ENCODE peak calls at places on chromosomes 1 and 21, in nine cellular contexts. One of them, this sample, is unnamed.

GRCh38 chr1:36151845-36152203 is 2.5 kb upstream of the TRAPPC3 start:
- DNase-seq in GM13976: no peak
- DNase-seq in mucosa of descending colon: peak; percentile 72
- DNase-seq in heart left ventricle: peak; percentile 48
- DNase-seq in AG04450: no peak
- DNase-seq in B cell: no peak
- DNase-seq in tibial nerve: no peak
- DNase-seq in upper lobe of right lung: no peak
- DNase-seq in cardiac fibroblast: peak; percentile 33
- DNase-seq in this sample: no peak

GRCh38 chr1:151825811-151826660 is 5.6 kb downstream of the RORC start:
- DNase-seq in GM13976: no peak
- DNase-seq in mucosa of descending colon: no peak
- DNase-seq in heart left ventricle: no peak
- DNase-seq in AG04450: no peak
- DNase-seq in B cell: no peak
- DNase-seq in tibial nerve: no peak
- DNase-seq in upper lobe of right lung: no peak
- DNase-seq in cardiac fibroblast: no peak
- DNase-seq in this sample: no peak

GRCh38 chr1:157170677-157171515 is 32.7 kb upstream of the ETV3 start:
- DNase-seq in GM13976: no peak
- DNase-seq in mucosa of descending colon: no peak
- DNase-seq in heart left ventricle: no peak
- DNase-seq in AG04450: no peak
- DNase-seq in B cell: no peak
- DNase-seq in tibial nerve: peak; percentile 29
- DNase-seq in upper lobe of right lung: peak; percentile 80
- DNase-seq in cardiac fibroblast: peak; percentile 17
- DNase-seq in this sample: no peak

GRCh38 chr1:34418166-34418565 is 241.5 kb downstream of the C1orf94 start:
- DNase-seq in GM13976: no peak
- DNase-seq in mucosa of descending colon: no peak
- DNase-seq in heart left ventricle: no peak
- DNase-seq in AG04450: no peak
- DNase-seq in B cell: no peak
- DNase-seq in tibial nerve: no peak
- DNase-seq in upper lobe of right lung: no peak
- DNase-seq in cardiac fibroblast: no peak
- DNase-seq in this sample: no peak

GRCh38 chr1:8813016-8813763 is 4.2 kb downstream of the RERE start:
- DNase-seq in GM13976: no peak
- DNase-seq in mucosa of descending colon: no peak
- DNase-seq in heart left ventricle: no peak
- DNase-seq in AG04450: no peak
- DNase-seq in B cell: no peak
- DNase-seq in tibial nerve: no peak
- DNase-seq in upper lobe of right lung: no peak
- DNase-seq in cardiac fibroblast: peak; percentile 62
- DNase-seq in this sample: no peak

GRCh38 chr1:76687324-76688018 is 179.8 kb upstream of the ST6GALNAC5 start:
- DNase-seq in GM13976: no peak
- DNase-seq in mucosa of descending colon: no peak
- DNase-seq in heart left ventricle: no peak
- DNase-seq in AG04450: no peak
- DNase-seq in B cell: no peak
- DNase-seq in tibial nerve: no peak
- DNase-seq in upper lobe of right lung: no peak
- DNase-seq in cardiac fibroblast: no peak
- DNase-seq in this sample: no peak

GRCh38 chr21:16193758-16194606 is 464.2 kb downstream of the USP25 start:
- DNase-seq in GM13976: no peak
- DNase-seq in mucosa of descending colon: no peak
- DNase-seq in heart left ventricle: peak; percentile 67
- DNase-seq in AG04450: peak; percentile 60
- DNase-seq in B cell: no peak
- DNase-seq in tibial nerve: peak; percentile 70
- DNase-seq in upper lobe of right lung: peak; percentile 73
- DNase-seq in cardiac fibroblast: peak; percentile 84
- DNase-seq in this sample: peak; percentile 51

GRCh38 chr1:109896681-109897080 is 14.0 kb upstream of the CSF1 start:
- DNase-seq in GM13976: no peak
- DNase-seq in mucosa of descending colon: no peak
- DNase-seq in heart left ventricle: no peak
- DNase-seq in AG04450: no peak
- DNase-seq in B cell: no peak
- DNase-seq in tibial nerve: no peak
- DNase-seq in upper lobe of right lung: no peak
- DNase-seq in cardiac fibroblast: no peak
- DNase-seq in this sample: no peak

GRCh38 chr1:61708953-61709907 is 15.7 kb downstream of the TM2D1 start:
- DNase-seq in GM13976: no peak
- DNase-seq in mucosa of descending colon: no peak
- DNase-seq in heart left ventricle: no peak
- DNase-seq in AG04450: no peak
- DNase-seq in B cell: no peak
- DNase-seq in tibial nerve: no peak
- DNase-seq in upper lobe of right lung: no peak
- DNase-seq in cardiac fibroblast: peak; percentile 67
- DNase-seq in this sample: no peak

GRCh38 chr1:81237531-81238528 is 562.9 kb upstream of the ADGRL2 start:
- DNase-seq in GM13976: no peak
- DNase-seq in mucosa of descending colon: no peak
- DNase-seq in heart left ventricle: no peak
- DNase-seq in AG04450: no peak
- DNase-seq in B cell: no peak
- DNase-seq in tibial nerve: no peak
- DNase-seq in upper lobe of right lung: no peak
- DNase-seq in cardiac fibroblast: no peak
- DNase-seq in this sample: no peak

GRCh38 chr1:156709743-156710489 is 4.5 kb upstream of the CRABP2 start:
- DNase-seq in GM13976: no peak
- DNase-seq in mucosa of descending colon: peak; percentile 75
- DNase-seq in heart left ventricle: peak; percentile 78
- DNase-seq in AG04450: no peak
- DNase-seq in B cell: no peak
- DNase-seq in tibial nerve: peak; percentile 55
- DNase-seq in upper lobe of right lung: no peak
- DNase-seq in cardiac fibroblast: peak; percentile 80
- DNase-seq in this sample: no peak

GRCh38 chr1:108117908-108118902 is 81.9 kb downstream of the SLC25A24 start:
- DNase-seq in GM13976: no peak
- DNase-seq in mucosa of descending colon: no peak
- DNase-seq in heart left ventricle: no peak
- DNase-seq in AG04450: no peak
- DNase-seq in B cell: no peak
- DNase-seq in tibial nerve: no peak
- DNase-seq in upper lobe of right lung: no peak
- DNase-seq in cardiac fibroblast: peak; percentile 72
- DNase-seq in this sample: peak; percentile 59

GRCh38 chr1:229310833-229311232 is 32.0 kb downstream of the CCSAP start:
- DNase-seq in GM13976: no peak
- DNase-seq in mucosa of descending colon: no peak
- DNase-seq in heart left ventricle: no peak
- DNase-seq in AG04450: no peak
- DNase-seq in B cell: no peak
- DNase-seq in tibial nerve: no peak
- DNase-seq in upper lobe of right lung: no peak
- DNase-seq in cardiac fibroblast: no peak
- DNase-seq in this sample: no peak

GRCh38 chr1:203539831-203540546 is 46.0 kb downstream of the OPTC start:
- DNase-seq in GM13976: no peak
- DNase-seq in mucosa of descending colon: no peak
- DNase-seq in heart left ventricle: no peak
- DNase-seq in AG04450: no peak
- DNase-seq in B cell: no peak
- DNase-seq in tibial nerve: no peak
- DNase-seq in upper lobe of right lung: peak; percentile 66
- DNase-seq in cardiac fibroblast: no peak
- DNase-seq in this sample: no peak

DNA sequence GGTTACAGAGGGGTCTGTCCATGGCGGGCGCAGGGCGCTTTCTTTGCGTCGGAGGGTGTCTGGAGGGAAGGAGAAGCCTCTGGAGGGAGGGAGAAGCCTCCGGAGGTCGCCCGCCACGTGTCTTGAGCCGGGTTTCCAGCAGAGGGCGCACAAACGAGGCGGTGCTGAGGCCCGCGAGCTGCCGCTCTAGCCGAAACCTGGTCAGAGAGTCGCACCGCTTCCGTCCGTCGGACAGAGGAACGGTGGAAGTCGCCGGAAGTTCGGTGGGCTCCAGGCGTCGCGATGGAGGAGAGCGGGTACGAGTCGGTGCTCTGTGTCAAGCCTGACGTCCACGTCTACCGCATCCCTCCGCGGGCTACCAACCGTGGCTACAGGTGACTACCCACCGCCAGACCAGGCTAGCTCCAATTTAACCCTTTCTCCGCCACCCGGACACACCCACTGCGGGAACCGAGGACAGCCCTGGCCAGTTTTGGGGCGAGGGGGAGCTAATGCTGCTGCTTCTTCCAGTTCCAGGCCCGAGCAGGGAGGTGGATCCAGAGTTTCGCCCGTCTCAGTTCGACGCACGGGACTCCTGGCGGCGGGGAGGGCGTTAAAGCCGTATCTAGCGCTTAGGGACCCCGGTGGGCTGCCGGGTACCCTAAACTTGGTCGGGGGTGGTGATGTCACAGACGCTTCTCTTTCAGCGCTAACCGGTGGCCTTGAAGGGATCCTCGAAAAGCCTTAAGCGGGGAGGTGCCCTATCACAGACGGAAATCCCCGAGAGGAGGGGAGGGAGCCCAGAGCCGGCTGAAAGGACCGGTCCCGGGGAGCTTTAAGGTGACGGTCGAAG is at the start of gene NECAP2:
- DNase-seq in GM13976: peak; percentile 93
- DNase-seq in mucosa of descending colon: peak; percentile 96
- DNase-seq in heart left ventricle: peak; percentile 95
- DNase-seq in AG04450: peak; percentile 85
- DNase-seq in B cell: peak; percentile 94
- DNase-seq in tibial nerve: peak; percentile 89
- DNase-seq in upper lobe of right lung: peak; percentile 96
- DNase-seq in cardiac fibroblast: peak; percentile 95
- DNase-seq in this sample: peak; percentile 81
- TF ChIP-seq CTCF in GM13976: peak; percentile 91
- TF ChIP-seq CTCF in mucosa of descending colon: peak; percentile 94
- TF ChIP-seq CTCF in heart left ventricle: peak; percentile 84
- TF ChIP-seq CTCF in AG04450: peak; percentile 72
- TF ChIP-seq CTCF in B cell: peak; percentile 92
- TF ChIP-seq CTCF in tibial nerve: peak; percentile 95
- TF ChIP-seq CTCF in upper lobe of right lung: peak; percentile 91
- TF ChIP-seq CTCF in cardiac fibroblast: peak; percentile 83
- TF ChIP-seq CTCF in this sample: peak; percentile 53

GRCh38 chr1:169546087-169546995 is 39.9 kb downstream of the F5 start:
- DNase-seq in GM13976: peak; percentile 12
- DNase-seq in mucosa of descending colon: no peak
- DNase-seq in heart left ventricle: peak; percentile 33
- DNase-seq in AG04450: peak; percentile 45
- DNase-seq in B cell: peak; percentile 59
- DNase-seq in tibial nerve: peak; percentile 91
- DNase-seq in upper lobe of right lung: no peak
- DNase-seq in cardiac fibroblast: peak; percentile 90
- DNase-seq in this sample: peak; percentile 76
- TF ChIP-seq CTCF in GM13976: peak; percentile 72
- TF ChIP-seq CTCF in mucosa of descending colon: peak; percentile 48
- TF ChIP-seq CTCF in heart left ventricle: peak; percentile 64
- TF ChIP-seq CTCF in AG04450: peak; percentile 82
- TF ChIP-seq CTCF in B cell: peak; percentile 78
- TF ChIP-seq CTCF in tibial nerve: peak; percentile 89
- TF ChIP-seq CTCF in upper lobe of right lung: peak; percentile 80
- TF ChIP-seq CTCF in cardiac fibroblast: peak; percentile 80
- TF ChIP-seq CTCF in this sample: peak; percentile 80

GRCh38 chr1:55289614-55290013 is 74.5 kb upstream of the USP24 start:
- DNase-seq in GM13976: no peak
- DNase-seq in mucosa of descending colon: no peak
- DNase-seq in heart left ventricle: no peak
- DNase-seq in AG04450: no peak
- DNase-seq in B cell: no peak
- DNase-seq in tibial nerve: no peak
- DNase-seq in upper lobe of right lung: no peak
- DNase-seq in cardiac fibroblast: no peak
- DNase-seq in this sample: no peak
- TF ChIP-seq CTCF in GM13976: no peak
- TF ChIP-seq CTCF in mucosa of descending colon: no peak
- TF ChIP-seq CTCF in heart left ventricle: no peak
- TF ChIP-seq CTCF in AG04450: no peak
- TF ChIP-seq CTCF in B cell: no peak
- TF ChIP-seq CTCF in tibial nerve: no peak
- TF ChIP-seq CTCF in upper lobe of right lung: no peak
- TF ChIP-seq CTCF in cardiac fibroblast: peak; percentile 12
- TF ChIP-seq CTCF in this sample: no peak

GRCh38 chr1:5638582-5638981 is 353.6 kb downstream of the NPHP4 start:
- DNase-seq in GM13976: no peak
- DNase-seq in mucosa of descending colon: no peak
- DNase-seq in heart left ventricle: no peak
- DNase-seq in AG04450: no peak
- DNase-seq in B cell: no peak
- DNase-seq in tibial nerve: no peak
- DNase-seq in upper lobe of right lung: no peak
- DNase-seq in cardiac fibroblast: no peak
- DNase-seq in this sample: no peak

GRCh38 chr1:5639323-5639722 is 352.9 kb downstream of the NPHP4 start:
- DNase-seq in GM13976: no peak
- DNase-seq in mucosa of descending colon: no peak
- DNase-seq in heart left ventricle: no peak
- DNase-seq in AG04450: no peak
- DNase-seq in B cell: no peak
- DNase-seq in tibial nerve: no peak
- DNase-seq in upper lobe of right lung: no peak
- DNase-seq in cardiac fibroblast: no peak
- DNase-seq in this sample: no peak

GRCh38 chr1:5634893-5635292 is 357.3 kb downstream of the NPHP4 start:
- DNase-seq in GM13976: no peak
- DNase-seq in mucosa of descending colon: no peak
- DNase-seq in heart left ventricle: no peak
- DNase-seq in AG04450: no peak
- DNase-seq in B cell: no peak
- DNase-seq in tibial nerve: no peak
- DNase-seq in upper lobe of right lung: no peak
- DNase-seq in cardiac fibroblast: no peak
- DNase-seq in this sample: no peak

GRCh38 chr1:5640845-5641244 is 351.4 kb downstream of the NPHP4 start:
- DNase-seq in GM13976: no peak
- DNase-seq in mucosa of descending colon: no peak
- DNase-seq in heart left ventricle: no peak
- DNase-seq in AG04450: no peak
- DNase-seq in B cell: no peak
- DNase-seq in tibial nerve: no peak
- DNase-seq in upper lobe of right lung: no peak
- DNase-seq in cardiac fibroblast: no peak
- DNase-seq in this sample: no peak

DNA sequence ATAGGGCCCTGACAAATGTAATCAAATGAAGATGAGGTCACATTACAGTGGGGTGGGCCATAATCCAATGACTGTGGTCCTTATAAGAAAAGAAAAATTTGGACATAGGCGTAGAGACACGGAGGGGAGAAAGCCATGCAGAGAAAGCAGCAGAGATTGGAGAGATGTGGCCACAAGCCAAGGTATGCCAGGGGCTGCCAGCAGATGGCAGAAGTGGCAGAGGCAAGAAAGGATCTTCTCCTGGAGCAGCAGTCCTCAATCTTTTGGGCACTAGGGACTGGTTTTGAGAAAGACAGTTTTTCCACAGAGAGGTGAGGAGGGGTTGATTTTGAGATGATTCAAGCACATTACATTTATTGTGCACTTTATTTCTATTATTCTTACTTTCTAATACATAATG is 355.1 kb downstream of the NPHP4 start:
- DNase-seq in GM13976: peak; percentile 13
- DNase-seq in mucosa of descending colon: no peak
- DNase-seq in heart left ventricle: no peak
- DNase-seq in AG04450: no peak
- DNase-seq in B cell: no peak
- DNase-seq in tibial nerve: peak; percentile 43
- DNase-seq in upper lobe of right lung: no peak
- DNase-seq in cardiac fibroblast: no peak
- DNase-seq in this sample: no peak
- TF ChIP-seq CTCF in GM13976: no peak
- TF ChIP-seq CTCF in mucosa of descending colon: peak; percentile 33
- TF ChIP-seq CTCF in heart left ventricle: no peak
- TF ChIP-seq CTCF in AG04450: no peak
- TF ChIP-seq CTCF in B cell: no peak
- TF ChIP-seq CTCF in tibial nerve: peak; percentile 24
- TF ChIP-seq CTCF in upper lobe of right lung: peak; percentile 36
- TF ChIP-seq CTCF in cardiac fibroblast: peak; percentile 31
- TF ChIP-seq CTCF in this sample: peak; percentile 28

This sample was measured in astrocyte of the cerebellum.